ENCODE peak calls at places on chromosomes 1 and 21, in four cellular contexts. R, F, C and I are unnamed samples.

GRCh38 chr1:50481142-50481736 is 58.0 kb upstream of the DMRTA2 start:
- DNase-seq in R (no peak), F (no peak), C (no peak), I (no peak)

GRCh38 chr1:100584761-100585745 is 47.1 kb downstream of the GPR88 start:
- DNase-seq in R (no peak), F (no peak), C (no peak), I (no peak)

GRCh38 chr21:30044447-30045064 is 104.8 kb upstream of the GRIK1 start:
- DNase-seq in R (no peak), F (no peak), C (no peak), I (peak; percentile 44)

GRCh38 chr1:175841613-175842234 is 98.3 kb upstream of the TNR start:
- DNase-seq in R (no peak), F (peak; percentile 56), C (no peak), I (no peak)

GRCh38 chr1:110505596-110505995 is 13.4 kb downstream of the KCNA10 start:
- DNase-seq in R (no peak), F (no peak), C (no peak), I (no peak)

GRCh38 chr1:28236656-28237331 is 870 bp downstream of the ATP5IF1 start:
- DNase-seq in R (no peak), F (no peak), C (no peak), I (peak; percentile 54)

GRCh38 chr21:29649370-29649963 is 290.3 kb downstream of the GRIK1 start:
- DNase-seq in R (no peak), F (no peak), C (no peak), I (peak; percentile 93)

GRCh38 chr1:98557808-98558390 is 103.6 kb upstream of the SNX7 start:
- DNase-seq in R (no peak), F (no peak), C (no peak), I (no peak)

GRCh38 chr1:244826712-244827111 is 8.7 kb upstream of the COX20 start:
- DNase-seq in R (no peak), F (no peak), C (no peak), I (no peak)

GRCh38 chr1:57034713-57035112 is 68.9 kb upstream of the C8B start:
- DNase-seq in R (no peak), F (no peak), C (no peak), I (no peak)